ENCODE peak calls at places on chromosomes 11 and 22, in six cellular contexts. Q is stimulated activated CD4-positive, alpha-beta T cell treated with anti-CD3 and anti-CD28 coated beads, TNF-alpha, amount 100 ng/mL, for 4 hours; H is keratinocyte; W is psoas muscle; L is KBM-7; F is H1. N is an unnamed sample.

GRCh38 chr11:112581747-112582146 is 321.1 kb upstream of the PLET1 start:
- DNase-seq in F (no peak), Q (no peak), W (no peak), H (no peak), L (no peak), N (no peak)

GRCh38 chr11:102157219-102157618 is 47.0 kb downstream of the YAP1 start:
- DNase-seq in W (peak), L (no peak), F (no peak), Q (no peak), H (no peak), N (no peak)

GRCh38 chr11:126115253-126115540 is 52.5 kb upstream of the CDON start:
- DNase-seq in H (no peak), F (no peak), L (no peak), Q (no peak), W (peak), N (no peak)

GRCh38 chr11:11537871-11538270 is 83.9 kb downstream of the GALNT18 start:
- DNase-seq in F (no peak), Q (no peak), W (no peak), L (no peak), H (no peak), N (no peak)

GRCh38 chr22:32048069-32048468 is 5.0 kb downstream of the SLC5A1 start:
- DNase-seq in H (no peak), L (no peak), F (no peak), Q (no peak), W (no peak), N (no peak)

GRCh38 chr11:68813778-68814177 is 27.9 kb downstream of the CPT1A start:
- DNase-seq in L (no peak), F (no peak), H (no peak), Q (no peak), W (no peak), N (no peak)

GRCh38 chr11:27718346-27718852 is 18.1 kb upstream of the BDNF start:
- DNase-seq in Q (no peak), L (no peak), H (no peak), F (no peak), W (no peak), N (no peak)

GRCh38 chr11:130602700-130603584 is 154.5 kb downstream of the ADAMTS15 start:
- DNase-seq in Q (no peak), L (no peak), H (no peak), W (no peak), F (no peak), N (no peak)

GRCh38 chr22:27274770-27275449 is 526.6 kb downstream of the MN1 start:
- DNase-seq in W (no peak), H (no peak), L (no peak), Q (no peak), F (no peak), N (no peak)

GRCh38 chr11:2927851-2928604 is 1.2 kb downstream of the PHLDA2 start:
- DNase-seq in L (no peak), H (no peak), Q (no peak), W (peak), F (no peak), N (no peak)

N was measured in activated CD4-positive, alpha-beta T cell treated with anti-CD3 and anti-CD28 coated beads, Interleukin-2, amount 50 U/mL, for 4 hours.